ENCODE peak calls at places on chromosomes 6 and 20, in four cellular contexts. T is upper lobe of left lung, Y is HCT116, H is HepG2. A is an unnamed sample. For H3K36me3, the result is how much of the 10 kb centered on the place peaks cover.

GRCh38 chr6:6614096-6614964 is 25.8 kb downstream of the LY86 start:
- ATAC-seq in T (peak), Y (no peak), H (no peak), A (no peak)

GRCh38 chr6:169803291-169803811 is 51.9 kb downstream of the ERMARD start:
- ATAC-seq in T (no peak), Y (no peak), H (no peak), A (no peak)

GRCh38 chr6:161139766-161140553 is 133.9 kb downstream of the AGPAT4 start:
- ATAC-seq in T (peak), Y (peak), H (peak), A (peak)

GRCh38 chr6:30562470-30563425 is 5.7 kb downstream of the PRR3 start:
- ATAC-seq in T (no peak), Y (no peak), H (no peak), A (no peak)

GRCh38 chr6:79203753-79204253 is 30.7 kb downstream of the HMGN3 start:
- ATAC-seq in T (no peak), Y (no peak), H (no peak), A (no peak)

GRCh38 chr6:22892452-22892851 is 323.1 kb downstream of the HDGFL1 start:
- ATAC-seq in T (peak), Y (no peak), H (no peak), A (peak)

GRCh38 chr6:7121704-7122241 is 14.0 kb downstream of the RREB1 start:
- ATAC-seq in T (peak), Y (no peak), H (no peak), A (no peak)

GRCh38 chr6:13354331-13355042 is 26.1 kb upstream of the TBC1D7 start:
- ATAC-seq in T (peak), Y (no peak), H (no peak), A (no peak)

GRCh38 chr20:19114410-19114809 is 98.0 kb upstream of the SLC24A3 start:
- ATAC-seq in T (no peak), Y (no peak), H (no peak), A (no peak)

GRCh38 chr6:90082847-90083246 is 188.6 kb downstream of the GJA10 start:
- ATAC-seq in T (no peak), Y (no peak), H (no peak), A (no peak)
- TF ChIP-seq CTCF in T (no peak), Y (no peak), H (no peak), A (no peak)

GRCh38 chr6:157200117-157200516 is 123.2 kb downstream of the TMEM242 start:
- ATAC-seq in T (no peak), Y (no peak), H (no peak), A (no peak)

GRCh38 chr6:157198425-157199279 is 124.7 kb downstream of the TMEM242 start:
- ATAC-seq in T (peak), Y (no peak), H (no peak), A (peak)

GRCh38 chr6:157203312-157203744 is 120.0 kb downstream of the TMEM242 start:
- ATAC-seq in T (no peak), Y (no peak), H (no peak), A (no peak)

GRCh38 chr6:157200611-157201010 is 122.7 kb downstream of the TMEM242 start:
- ATAC-seq in T (no peak), Y (no peak), H (peak), A (no peak)

GRCh38 chr6:157201083-157201482 is 122.2 kb downstream of the TMEM242 start:
- ATAC-seq in T (no peak), Y (no peak), H (no peak), A (no peak)
- TF ChIP-seq POLR2AphosphoS5 in T (no peak), Y (no peak), H (no peak), A (no peak)

GRCh38 chr6:127317275-127318128 is 25.9 kb downstream of the ECHDC1 start:
- ATAC-seq in T (peak), Y (no peak), H (no peak), A (no peak)
- H3K36me3 ChIP-seq in T (under half), Y (under half), H (under half), A (under half)

DNA sequence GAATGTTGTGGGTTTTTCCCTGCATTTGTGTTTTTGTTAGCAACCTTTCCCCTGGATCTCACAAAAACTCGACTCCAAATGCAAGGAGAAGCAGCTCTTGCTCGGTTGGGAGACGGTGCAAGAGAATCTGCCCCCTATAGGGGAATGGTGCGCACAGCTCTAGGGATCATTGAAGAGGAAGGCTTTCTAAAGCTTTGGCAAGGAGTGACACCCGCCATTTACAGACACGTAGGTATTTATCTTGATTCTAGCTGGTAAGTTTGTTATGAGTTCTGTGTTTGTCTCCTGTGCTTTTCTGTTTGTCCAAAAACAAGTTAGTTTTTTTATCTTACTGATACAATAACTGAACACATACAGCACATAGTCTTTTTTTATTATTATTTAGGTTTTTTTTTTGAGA is 3.0 kb downstream of the SLC25A27 start:
- ATAC-seq in T (no peak), Y (peak), H (no peak), A (no peak)
- TF ChIP-seq CTCF in T (peak), Y (peak), H (peak), A (no peak)

A was measured in gastroesophageal sphincter.